ENCODE peak calls at places on chromosomes 12 and 14, in six cellular contexts. One of them, this sample, is unnamed.

GRCh38 chr12:126219654-126220279 is 1154.5 kb downstream of the AACS start:
- DNase-seq in H1: no peak
- DNase-seq in K562: no peak
- DNase-seq in HCT116: no peak
- DNase-seq in SK-N-SH: no peak
- DNase-seq in HepG2: no peak
- DNase-seq in this sample: no peak

GRCh38 chr12:108479364-108480070 is 35.6 kb upstream of the FICD start:
- DNase-seq in H1: no peak
- DNase-seq in K562: no peak
- DNase-seq in HCT116: no peak
- DNase-seq in SK-N-SH: no peak
- DNase-seq in HepG2: no peak
- DNase-seq in this sample: no peak

GRCh38 chr14:53109028-53109687 is 44.0 kb downstream of the DDHD1 start:
- DNase-seq in H1: no peak
- DNase-seq in K562: no peak
- DNase-seq in HCT116: no peak
- DNase-seq in SK-N-SH: no peak
- DNase-seq in HepG2: no peak
- DNase-seq in this sample: peak

GRCh38 chr14:26389646-26390508 is 208.0 kb downstream of the NOVA1 start:
- DNase-seq in H1: no peak
- DNase-seq in K562: no peak
- DNase-seq in HCT116: no peak
- DNase-seq in SK-N-SH: no peak
- DNase-seq in HepG2: no peak
- DNase-seq in this sample: no peak

GRCh38 chr14:71206766-71207371 is 299.6 kb downstream of the PCNX1 start:
- DNase-seq in H1: no peak
- DNase-seq in K562: no peak
- DNase-seq in HCT116: no peak
- DNase-seq in SK-N-SH: peak
- DNase-seq in HepG2: no peak
- DNase-seq in this sample: no peak

GRCh38 chr12:53232641-53233538 is 881 bp upstream of the RARG start:
- DNase-seq in H1: no peak
- DNase-seq in K562: peak
- DNase-seq in HCT116: no peak
- DNase-seq in SK-N-SH: peak
- DNase-seq in HepG2: no peak
- DNase-seq in this sample: no peak

GRCh38 chr12:91874086-91874865 is 271.4 kb downstream of the BTG1 start:
- DNase-seq in H1: no peak
- DNase-seq in K562: no peak
- DNase-seq in HCT116: no peak
- DNase-seq in SK-N-SH: no peak
- DNase-seq in HepG2: no peak
- DNase-seq in this sample: no peak

GRCh38 chr12:2503036-2503435 is 291.7 kb upstream of the FKBP4 start:
- DNase-seq in H1: no peak
- DNase-seq in K562: no peak
- DNase-seq in HCT116: no peak
- DNase-seq in SK-N-SH: no peak
- DNase-seq in HepG2: no peak
- DNase-seq in this sample: no peak

GRCh38 chr14:68016243-68016914 is 196.8 kb downstream of the RAD51B start:
- DNase-seq in H1: no peak
- DNase-seq in K562: no peak
- DNase-seq in HCT116: no peak
- DNase-seq in SK-N-SH: no peak
- DNase-seq in HepG2: no peak
- DNase-seq in this sample: no peak

GRCh38 chr14:21768116-21768874 is 94.7 kb upstream of the OR4E1 start:
- DNase-seq in H1: no peak
- DNase-seq in K562: peak
- DNase-seq in HCT116: peak
- DNase-seq in SK-N-SH: peak
- DNase-seq in HepG2: peak
- DNase-seq in this sample: peak

GRCh38 chr12:69751476-69751875 is 12.8 kb downstream of the RAB3IP start:
- DNase-seq in H1: no peak
- DNase-seq in K562: no peak
- DNase-seq in HCT116: no peak
- DNase-seq in SK-N-SH: no peak
- DNase-seq in HepG2: no peak
- DNase-seq in this sample: no peak

GRCh38 chr14:80973918-80974317 is 18.5 kb downstream of the TSHR start:
- DNase-seq in H1: no peak
- DNase-seq in K562: no peak
- DNase-seq in HCT116: no peak
- DNase-seq in SK-N-SH: no peak
- DNase-seq in HepG2: no peak
- DNase-seq in this sample: no peak

GRCh38 chr12:78938341-78939084 is 73.9 kb downstream of the SYT1 start:
- DNase-seq in H1: no peak
- DNase-seq in K562: no peak
- DNase-seq in HCT116: no peak
- DNase-seq in SK-N-SH: no peak
- DNase-seq in HepG2: no peak
- DNase-seq in this sample: no peak

DNA sequence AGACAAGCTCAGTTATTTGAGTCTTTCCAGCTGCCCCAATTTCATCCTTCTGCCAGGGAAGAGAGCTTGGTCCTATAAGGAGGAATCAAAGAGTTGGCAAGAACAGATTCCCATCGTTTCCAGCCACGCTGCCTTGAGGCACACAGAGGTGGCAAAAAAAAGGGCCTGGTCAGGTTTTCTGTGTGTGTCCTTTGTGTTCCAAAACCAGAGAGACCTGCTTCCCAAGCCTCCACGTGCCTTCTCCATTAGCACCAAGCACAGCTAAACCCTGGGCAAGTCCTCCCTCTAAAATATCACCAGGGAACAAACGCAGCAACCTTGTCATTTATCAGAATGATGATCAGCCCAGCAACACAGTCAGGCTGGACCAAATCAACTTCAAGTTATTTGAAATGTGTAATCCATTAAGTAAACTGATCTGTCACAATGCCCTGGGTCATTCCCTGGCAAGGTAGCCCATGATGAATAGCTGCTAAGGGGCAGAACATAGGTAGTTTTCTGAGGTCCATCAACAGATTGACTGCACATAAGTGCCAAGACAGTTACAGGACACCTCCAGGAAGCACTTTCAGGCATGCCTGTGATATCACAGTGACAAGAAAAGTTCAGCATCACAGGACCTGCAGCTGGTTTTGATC is 28.6 kb upstream of the C12orf42 start:
- DNase-seq in H1: no peak
- DNase-seq in K562: no peak
- DNase-seq in HCT116: no peak
- DNase-seq in SK-N-SH: no peak
- DNase-seq in HepG2: no peak
- DNase-seq in this sample: no peak
- TF ChIP-seq JUND in H1: no peak
- TF ChIP-seq JUND in K562: no peak
- TF ChIP-seq JUND in HCT116: no peak
- TF ChIP-seq JUND in SK-N-SH: no peak
- TF ChIP-seq JUND in HepG2: no peak
- TF ChIP-seq JUND in this sample: no peak

DNA sequence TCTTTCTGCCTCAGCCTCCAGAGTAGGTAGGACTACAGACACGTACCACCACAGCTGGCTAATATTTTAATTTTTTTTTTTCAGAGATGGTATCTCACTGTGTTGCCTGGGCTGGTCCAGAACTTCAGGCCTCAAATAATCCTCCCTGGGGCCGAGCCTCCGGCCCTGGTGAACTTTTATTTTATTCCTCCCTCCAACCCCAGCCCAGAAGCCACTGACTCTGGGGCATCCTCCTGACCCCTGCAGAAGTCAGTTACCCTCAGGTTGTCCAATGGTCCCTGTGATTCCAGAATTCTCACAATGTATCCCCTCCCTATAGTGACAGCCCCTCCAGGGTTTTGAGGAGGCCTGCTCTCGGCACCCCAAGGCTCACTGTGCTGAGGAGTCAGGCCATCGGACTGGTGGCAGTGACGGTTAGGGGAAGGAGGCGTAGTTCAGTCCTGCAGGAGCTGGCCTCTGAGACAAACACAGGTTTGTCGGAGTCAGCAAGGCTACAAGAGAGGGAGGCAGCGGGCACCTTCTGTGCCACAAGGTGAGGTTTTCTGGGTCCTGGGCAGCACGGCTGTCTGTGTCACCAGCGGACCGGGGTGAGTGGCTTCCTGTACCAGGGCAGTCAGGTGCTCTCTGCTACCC is 19.4 kb upstream of the FIGNL2 start:
- DNase-seq in H1: no peak
- DNase-seq in K562: no peak
- DNase-seq in HCT116: no peak
- DNase-seq in SK-N-SH: no peak
- DNase-seq in HepG2: no peak
- DNase-seq in this sample: no peak
- TF ChIP-seq JUND in H1: no peak
- TF ChIP-seq JUND in K562: no peak
- TF ChIP-seq JUND in HCT116: no peak
- TF ChIP-seq JUND in SK-N-SH: no peak
- TF ChIP-seq JUND in HepG2: no peak
- TF ChIP-seq JUND in this sample: no peak

GRCh38 chr12:24595652-24596235 is 353.2 kb downstream of the BCAT1 start:
- DNase-seq in H1: no peak
- DNase-seq in K562: peak
- DNase-seq in HCT116: no peak
- DNase-seq in SK-N-SH: peak
- DNase-seq in HepG2: peak
- DNase-seq in this sample: no peak
- TF ChIP-seq JUND in H1: no peak
- TF ChIP-seq JUND in K562: no peak
- TF ChIP-seq JUND in HCT116: no peak
- TF ChIP-seq JUND in SK-N-SH: no peak
- TF ChIP-seq JUND in HepG2: no peak
- TF ChIP-seq JUND in this sample: no peak

DNA sequence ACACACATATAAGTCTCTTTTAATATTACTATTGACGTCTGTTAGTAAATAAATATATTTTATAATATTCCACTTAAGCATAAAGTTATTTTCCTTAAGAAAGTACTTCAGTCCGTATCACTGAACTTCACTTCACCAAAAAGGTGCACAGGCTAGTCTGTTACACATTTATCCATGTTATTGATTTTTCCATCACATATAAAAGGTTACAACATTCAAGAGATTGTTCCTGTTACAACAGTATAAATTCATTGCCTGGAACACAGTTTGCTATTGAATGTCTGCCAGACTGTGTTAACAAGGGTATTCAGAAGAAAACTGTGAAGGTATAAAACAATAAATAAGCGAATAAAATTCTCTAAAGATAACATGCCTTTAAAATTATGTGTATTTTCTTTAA is 175.9 kb downstream of the NTS start:
- DNase-seq in H1: no peak
- DNase-seq in K562: no peak
- DNase-seq in HCT116: no peak
- DNase-seq in SK-N-SH: no peak
- DNase-seq in HepG2: no peak
- DNase-seq in this sample: no peak
- TF ChIP-seq JUND in H1: no peak
- TF ChIP-seq JUND in K562: no peak
- TF ChIP-seq JUND in HCT116: no peak
- TF ChIP-seq JUND in SK-N-SH: no peak
- TF ChIP-seq JUND in HepG2: no peak
- TF ChIP-seq JUND in this sample: no peak

DNA sequence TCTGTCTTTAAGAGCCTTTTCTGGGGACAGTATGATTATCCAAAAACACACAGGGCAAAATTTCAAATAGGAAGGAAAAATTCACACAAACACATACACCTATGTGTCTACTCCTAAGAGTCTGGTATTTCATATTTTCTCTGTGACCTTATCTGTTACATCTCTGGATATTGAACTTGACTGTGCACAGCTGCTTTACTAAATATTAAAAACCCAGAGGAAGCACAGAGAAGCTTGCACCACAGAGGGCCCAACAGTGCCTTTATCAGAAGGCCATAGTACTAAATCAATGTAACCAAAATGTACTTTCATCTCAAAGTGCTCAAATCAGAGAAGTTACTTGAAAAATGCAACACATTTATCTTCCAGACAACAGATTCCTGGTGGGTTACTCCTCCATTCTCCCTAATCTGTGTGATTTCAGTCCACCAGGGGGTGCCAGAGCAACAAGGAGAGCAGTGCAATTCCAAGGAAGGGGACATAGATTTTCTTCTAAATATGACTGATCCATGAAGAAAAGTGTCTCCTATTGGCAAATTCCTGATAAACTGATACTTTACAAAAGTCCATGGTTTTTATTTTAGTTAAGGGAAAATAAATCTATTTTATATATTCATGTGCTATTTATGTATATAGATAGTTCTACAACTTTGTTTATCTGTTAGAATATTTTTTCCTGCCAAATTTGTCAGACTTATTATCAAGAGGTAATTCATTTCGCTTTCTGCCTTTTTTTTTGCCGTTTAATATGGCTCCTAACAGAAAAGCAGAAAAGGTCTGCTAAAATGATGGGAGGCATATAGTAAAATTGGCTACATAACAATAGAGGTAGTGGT is 617.6 kb downstream of the LRFN5 start:
- DNase-seq in H1: peak
- DNase-seq in K562: peak
- DNase-seq in HCT116: peak
- DNase-seq in SK-N-SH: peak
- DNase-seq in HepG2: peak
- DNase-seq in this sample: peak
- TF ChIP-seq JUND in H1: no peak
- TF ChIP-seq JUND in K562: no peak
- TF ChIP-seq JUND in HCT116: no peak
- TF ChIP-seq JUND in SK-N-SH: no peak
- TF ChIP-seq JUND in HepG2: no peak
- TF ChIP-seq JUND in this sample: no peak